ENCODE peak calls at places on chromosomes 6 and 20, in eight cellular contexts. One of them, this sample, is unnamed.

GRCh38 chr6:53932502-53932901 is 137.7 kb downstream of the LRRC1 start:
- DNase-seq in CD8-positive, alpha-beta memory T cell: no peak
- DNase-seq in A673: no peak
- DNase-seq in naive thymus-derived CD4-positive, alpha-beta T cell: no peak
- DNase-seq in transverse colon: no peak
- DNase-seq in left lung: no peak
- DNase-seq in trophoblast cell: no peak
- DNase-seq in astrocyte: no peak
- DNase-seq in this sample: no peak

GRCh38 chr20:37120497-37120896 is 24.7 kb upstream of the RBL1 start:
- DNase-seq in astrocyte: no peak
- DNase-seq in naive thymus-derived CD4-positive, alpha-beta T cell: no peak
- DNase-seq in A673: no peak
- DNase-seq in trophoblast cell: no peak
- DNase-seq in CD8-positive, alpha-beta memory T cell: no peak
- DNase-seq in left lung: no peak
- DNase-seq in transverse colon: no peak
- DNase-seq in this sample: no peak

GRCh38 chr20:1108437-1108920 is 9.9 kb upstream of the PSMF1 start:
- DNase-seq in left lung: peak
- DNase-seq in transverse colon: peak
- DNase-seq in astrocyte: no peak
- DNase-seq in naive thymus-derived CD4-positive, alpha-beta T cell: peak
- DNase-seq in A673: peak
- DNase-seq in trophoblast cell: peak
- DNase-seq in CD8-positive, alpha-beta memory T cell: peak
- DNase-seq in this sample: peak

GRCh38 chr6:127550403-127550802 is 26.6 kb upstream of the C6orf58 start:
- DNase-seq in naive thymus-derived CD4-positive, alpha-beta T cell: no peak
- DNase-seq in transverse colon: no peak
- DNase-seq in CD8-positive, alpha-beta memory T cell: no peak
- DNase-seq in trophoblast cell: no peak
- DNase-seq in astrocyte: peak
- DNase-seq in left lung: no peak
- DNase-seq in A673: peak
- DNase-seq in this sample: no peak

GRCh38 chr6:144615870-144616269 is 330.7 kb downstream of the UTRN start:
- DNase-seq in A673: no peak
- DNase-seq in naive thymus-derived CD4-positive, alpha-beta T cell: no peak
- DNase-seq in transverse colon: no peak
- DNase-seq in CD8-positive, alpha-beta memory T cell: no peak
- DNase-seq in left lung: no peak
- DNase-seq in trophoblast cell: no peak
- DNase-seq in astrocyte: no peak
- DNase-seq in this sample: no peak

GRCh38 chr20:46621492-46621891 is 29.8 kb downstream of the SLC13A3 start:
- DNase-seq in transverse colon: no peak
- DNase-seq in left lung: no peak
- DNase-seq in A673: peak
- DNase-seq in astrocyte: peak
- DNase-seq in trophoblast cell: peak
- DNase-seq in CD8-positive, alpha-beta memory T cell: no peak
- DNase-seq in naive thymus-derived CD4-positive, alpha-beta T cell: no peak
- DNase-seq in this sample: no peak

GRCh38 chr6:166056637-166057036 is 111.0 kb downstream of the TBXT start:
- DNase-seq in left lung: no peak
- DNase-seq in trophoblast cell: no peak
- DNase-seq in CD8-positive, alpha-beta memory T cell: no peak
- DNase-seq in naive thymus-derived CD4-positive, alpha-beta T cell: no peak
- DNase-seq in A673: no peak
- DNase-seq in astrocyte: peak
- DNase-seq in transverse colon: no peak
- DNase-seq in this sample: no peak

GRCh38 chr20:35511814-35512420 is 17.5 kb downstream of the C20orf173 start:
- DNase-seq in CD8-positive, alpha-beta memory T cell: no peak
- DNase-seq in A673: peak
- DNase-seq in naive thymus-derived CD4-positive, alpha-beta T cell: no peak
- DNase-seq in trophoblast cell: peak
- DNase-seq in astrocyte: peak
- DNase-seq in transverse colon: peak
- DNase-seq in left lung: no peak
- DNase-seq in this sample: peak

GRCh38 chr20:61649879-61650200 is 397.8 kb downstream of the CDH4 start:
- DNase-seq in A673: no peak
- DNase-seq in CD8-positive, alpha-beta memory T cell: no peak
- DNase-seq in trophoblast cell: no peak
- DNase-seq in transverse colon: no peak
- DNase-seq in left lung: peak
- DNase-seq in astrocyte: no peak
- DNase-seq in naive thymus-derived CD4-positive, alpha-beta T cell: no peak
- DNase-seq in this sample: no peak

GRCh38 chr6:74366634-74367033 is 670.6 kb downstream of the CD109 start:
- DNase-seq in left lung: no peak
- DNase-seq in naive thymus-derived CD4-positive, alpha-beta T cell: no peak
- DNase-seq in astrocyte: peak
- DNase-seq in trophoblast cell: no peak
- DNase-seq in CD8-positive, alpha-beta memory T cell: no peak
- DNase-seq in transverse colon: no peak
- DNase-seq in A673: no peak
- DNase-seq in this sample: no peak

GRCh38 chr20:36467076-36467999 is 74.0 kb upstream of the MYL9 start:
- DNase-seq in astrocyte: no peak
- DNase-seq in naive thymus-derived CD4-positive, alpha-beta T cell: peak
- DNase-seq in trophoblast cell: no peak
- DNase-seq in left lung: no peak
- DNase-seq in transverse colon: peak
- DNase-seq in CD8-positive, alpha-beta memory T cell: peak
- DNase-seq in A673: peak
- DNase-seq in this sample: peak

GRCh38 chr20:62590301-62591121 is 51.8 kb upstream of the SLCO4A1 start:
- DNase-seq in A673: no peak
- DNase-seq in trophoblast cell: no peak
- DNase-seq in CD8-positive, alpha-beta memory T cell: no peak
- DNase-seq in transverse colon: no peak
- DNase-seq in left lung: peak
- DNase-seq in astrocyte: peak
- DNase-seq in naive thymus-derived CD4-positive, alpha-beta T cell: no peak
- DNase-seq in this sample: no peak

GRCh38 chr20:29497261-29497671 is 1760.2 kb upstream of the DEFB115 start:
- DNase-seq in transverse colon: no peak
- DNase-seq in trophoblast cell: peak
- DNase-seq in left lung: peak
- DNase-seq in naive thymus-derived CD4-positive, alpha-beta T cell: no peak
- DNase-seq in astrocyte: no peak
- DNase-seq in A673: peak
- DNase-seq in CD8-positive, alpha-beta memory T cell: peak
- DNase-seq in this sample: peak

GRCh38 chr6:39938773-39939381 is 4.6 kb upstream of the MOCS1 start:
- DNase-seq in CD8-positive, alpha-beta memory T cell: no peak
- DNase-seq in A673: peak
- DNase-seq in trophoblast cell: no peak
- DNase-seq in naive thymus-derived CD4-positive, alpha-beta T cell: no peak
- DNase-seq in transverse colon: no peak
- DNase-seq in left lung: no peak
- DNase-seq in astrocyte: no peak
- DNase-seq in this sample: peak

GRCh38 chr20:61436674-61437279 is 184.7 kb downstream of the CDH4 start:
- DNase-seq in naive thymus-derived CD4-positive, alpha-beta T cell: no peak
- DNase-seq in A673: peak
- DNase-seq in left lung: no peak
- DNase-seq in trophoblast cell: no peak
- DNase-seq in astrocyte: peak
- DNase-seq in transverse colon: no peak
- DNase-seq in CD8-positive, alpha-beta memory T cell: no peak
- DNase-seq in this sample: no peak

GRCh38 chr6:21665436-21666199 is 72.1 kb downstream of the SOX4 start:
- DNase-seq in CD8-positive, alpha-beta memory T cell: no peak
- DNase-seq in left lung: no peak
- DNase-seq in naive thymus-derived CD4-positive, alpha-beta T cell: no peak
- DNase-seq in transverse colon: no peak
- DNase-seq in trophoblast cell: no peak
- DNase-seq in A673: no peak
- DNase-seq in astrocyte: no peak
- DNase-seq in this sample: peak

GRCh38 chr6:133407320-133408100 is 166.4 kb downstream of the EYA4 start:
- DNase-seq in A673: peak
- DNase-seq in transverse colon: no peak
- DNase-seq in left lung: no peak
- DNase-seq in naive thymus-derived CD4-positive, alpha-beta T cell: no peak
- DNase-seq in trophoblast cell: no peak
- DNase-seq in astrocyte: no peak
- DNase-seq in CD8-positive, alpha-beta memory T cell: no peak
- DNase-seq in this sample: no peak

GRCh38 chr20:51747182-51747911 is 20.8 kb downstream of the ATP9A start:
- DNase-seq in CD8-positive, alpha-beta memory T cell: no peak
- DNase-seq in transverse colon: peak
- DNase-seq in A673: no peak
- DNase-seq in naive thymus-derived CD4-positive, alpha-beta T cell: no peak
- DNase-seq in astrocyte: no peak
- DNase-seq in trophoblast cell: no peak
- DNase-seq in left lung: no peak
- DNase-seq in this sample: no peak

GRCh38 chr20:25023316-25023715 is 30.8 kb upstream of the APMAP start:
- DNase-seq in A673: no peak
- DNase-seq in astrocyte: no peak
- DNase-seq in left lung: peak
- DNase-seq in naive thymus-derived CD4-positive, alpha-beta T cell: no peak
- DNase-seq in CD8-positive, alpha-beta memory T cell: no peak
- DNase-seq in trophoblast cell: no peak
- DNase-seq in transverse colon: peak
- DNase-seq in this sample: no peak

GRCh38 chr20:38730989-38731737 is 6.9 kb downstream of the SLC32A1 start:
- DNase-seq in astrocyte: peak
- DNase-seq in naive thymus-derived CD4-positive, alpha-beta T cell: peak
- DNase-seq in trophoblast cell: peak
- DNase-seq in A673: peak
- DNase-seq in transverse colon: peak
- DNase-seq in CD8-positive, alpha-beta memory T cell: peak
- DNase-seq in left lung: peak
- DNase-seq in this sample: peak

GRCh38 chr20:59648720-59649119 is 44.4 kb downstream of the PHACTR3 start:
- DNase-seq in left lung: no peak
- DNase-seq in trophoblast cell: no peak
- DNase-seq in CD8-positive, alpha-beta memory T cell: no peak
- DNase-seq in astrocyte: no peak
- DNase-seq in transverse colon: no peak
- DNase-seq in naive thymus-derived CD4-positive, alpha-beta T cell: no peak
- DNase-seq in A673: no peak
- DNase-seq in this sample: no peak

GRCh38 chr20:38139919-38140753 is 24.9 kb downstream of the TGM2 start:
- DNase-seq in left lung: peak
- DNase-seq in naive thymus-derived CD4-positive, alpha-beta T cell: no peak
- DNase-seq in A673: peak
- DNase-seq in astrocyte: peak
- DNase-seq in CD8-positive, alpha-beta memory T cell: no peak
- DNase-seq in trophoblast cell: peak
- DNase-seq in transverse colon: peak
- DNase-seq in this sample: peak

GRCh38 chr6:32946893-32947292 is 6.0 kb downstream of the HLA-DMA start:
- DNase-seq in CD8-positive, alpha-beta memory T cell: no peak
- DNase-seq in A673: no peak
- DNase-seq in trophoblast cell: no peak
- DNase-seq in left lung: no peak
- DNase-seq in naive thymus-derived CD4-positive, alpha-beta T cell: no peak
- DNase-seq in transverse colon: no peak
- DNase-seq in astrocyte: no peak
- DNase-seq in this sample: no peak
- H3K4me3 ChIP-seq in CD8-positive, alpha-beta memory T cell: no peak
- H3K4me3 ChIP-seq in A673: no peak
- H3K4me3 ChIP-seq in trophoblast cell: no peak
- H3K4me3 ChIP-seq in left lung: no peak
- H3K4me3 ChIP-seq in naive thymus-derived CD4-positive, alpha-beta T cell: no peak
- H3K4me3 ChIP-seq in transverse colon: no peak
- H3K4me3 ChIP-seq in astrocyte: no peak
- H3K4me3 ChIP-seq in this sample: no peak

DNA sequence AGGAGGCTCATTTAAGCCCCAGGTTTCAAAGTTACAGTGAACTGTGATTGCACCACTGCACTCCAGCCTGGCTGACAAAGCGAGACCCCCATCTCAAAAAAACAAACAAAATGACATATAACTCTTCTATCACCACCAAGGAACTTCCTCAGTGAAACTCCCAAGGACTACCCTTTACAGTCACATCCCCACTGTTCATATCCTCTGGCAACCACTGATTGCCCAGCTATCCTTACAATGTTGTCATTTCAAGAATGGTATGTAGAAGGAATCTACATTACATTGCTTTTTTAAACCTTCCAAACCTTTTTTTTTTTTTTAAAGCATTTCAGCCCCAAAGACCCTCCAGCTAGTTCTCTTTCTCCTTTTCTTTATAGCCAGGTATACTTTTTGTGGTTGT is 123.1 kb upstream of the CARMIL1 start:
- DNase-seq in A673: no peak
- DNase-seq in CD8-positive, alpha-beta memory T cell: no peak
- DNase-seq in astrocyte: peak
- DNase-seq in transverse colon: no peak
- DNase-seq in left lung: no peak
- DNase-seq in naive thymus-derived CD4-positive, alpha-beta T cell: no peak
- DNase-seq in trophoblast cell: no peak
- DNase-seq in this sample: no peak
- H3K4me3 ChIP-seq in A673: no peak
- H3K4me3 ChIP-seq in CD8-positive, alpha-beta memory T cell: no peak
- H3K4me3 ChIP-seq in astrocyte: no peak
- H3K4me3 ChIP-seq in transverse colon: no peak
- H3K4me3 ChIP-seq in left lung: no peak
- H3K4me3 ChIP-seq in naive thymus-derived CD4-positive, alpha-beta T cell: no peak
- H3K4me3 ChIP-seq in trophoblast cell: no peak
- H3K4me3 ChIP-seq in this sample: no peak

DNA sequence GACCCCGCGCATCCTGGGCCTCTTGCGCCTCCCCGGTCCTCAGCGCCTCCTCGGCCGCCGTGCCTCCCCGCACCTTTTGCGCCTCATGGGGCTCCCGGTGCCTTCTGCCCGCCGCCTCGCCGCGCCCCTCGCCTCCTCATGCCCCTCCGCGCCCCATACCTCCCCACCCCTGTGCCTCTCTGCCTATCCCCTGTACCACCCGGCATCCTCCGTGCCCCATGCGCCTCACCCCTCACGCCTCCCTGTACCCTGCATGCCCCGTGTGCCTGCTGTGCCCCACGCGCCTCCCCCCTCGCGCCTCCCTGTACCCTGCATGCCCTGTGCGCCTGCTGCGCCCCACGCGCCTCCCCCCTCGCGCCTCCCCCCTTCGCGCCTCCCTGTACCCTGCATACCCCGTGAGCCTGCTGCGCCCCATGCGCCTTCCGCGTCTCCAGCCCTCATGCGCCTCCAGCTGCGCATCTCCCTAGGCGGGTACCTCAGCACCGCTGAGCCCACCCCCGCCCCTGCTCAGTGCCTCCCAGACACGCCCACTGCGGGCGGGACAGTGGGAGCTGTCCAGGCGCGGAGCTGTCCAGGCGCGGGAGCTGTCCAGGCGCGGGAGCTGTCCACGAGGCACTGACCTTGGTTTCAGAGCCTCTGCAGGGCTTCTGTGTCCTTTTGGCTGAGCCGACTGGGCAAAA is 37.1 kb downstream of the IGF2R start:
- DNase-seq in CD8-positive, alpha-beta memory T cell: no peak
- DNase-seq in trophoblast cell: no peak
- DNase-seq in astrocyte: peak
- DNase-seq in left lung: peak
- DNase-seq in transverse colon: no peak
- DNase-seq in naive thymus-derived CD4-positive, alpha-beta T cell: no peak
- DNase-seq in A673: peak
- DNase-seq in this sample: no peak
- H3K4me3 ChIP-seq in CD8-positive, alpha-beta memory T cell: no peak
- H3K4me3 ChIP-seq in trophoblast cell: no peak
- H3K4me3 ChIP-seq in astrocyte: no peak
- H3K4me3 ChIP-seq in left lung: no peak
- H3K4me3 ChIP-seq in transverse colon: no peak
- H3K4me3 ChIP-seq in naive thymus-derived CD4-positive, alpha-beta T cell: no peak
- H3K4me3 ChIP-seq in A673: peak
- H3K4me3 ChIP-seq in this sample: no peak

GRCh38 chr6:68638225-68638900 is 3.3 kb downstream of the ADGRB3 start:
- DNase-seq in transverse colon: peak
- DNase-seq in naive thymus-derived CD4-positive, alpha-beta T cell: no peak
- DNase-seq in astrocyte: no peak
- DNase-seq in trophoblast cell: no peak
- DNase-seq in CD8-positive, alpha-beta memory T cell: no peak
- DNase-seq in A673: peak
- DNase-seq in left lung: no peak
- DNase-seq in this sample: no peak
- H3K4me3 ChIP-seq in transverse colon: no peak
- H3K4me3 ChIP-seq in naive thymus-derived CD4-positive, alpha-beta T cell: no peak
- H3K4me3 ChIP-seq in astrocyte: no peak
- H3K4me3 ChIP-seq in trophoblast cell: no peak
- H3K4me3 ChIP-seq in CD8-positive, alpha-beta memory T cell: no peak
- H3K4me3 ChIP-seq in A673: peak
- H3K4me3 ChIP-seq in left lung: no peak
- H3K4me3 ChIP-seq in this sample: no peak